ENCODE peak calls at places on chromosomes 16 and 17, in nine cellular contexts. M is GM12878, W is stomach, I is IMR-90, A is uterus, R is HepG2, V is breast epithelium, X is HCT116, S is GM12891. N is an unnamed sample.

GRCh38 chr16:12903325-12904040 is 2.1 kb downstream of the SHISA9 start:
- DNase-seq in M (no peak), X (no peak), I (no peak), V (no peak), A (no peak), S (no peak), R (no peak), W (no peak), N (no peak)

GRCh38 chr17:61904094-61904710 is 23.6 kb downstream of the INTS2 start:
- DNase-seq in R (no peak), W (no peak), M (peak; percentile 25), I (no peak), A (no peak), X (no peak), V (no peak), S (peak; percentile 16), N (peak; percentile 30)

GRCh38 chr17:7405413-7405881 is 1.6 kb upstream of the TMEM256 start:
- DNase-seq in R (no peak), A (no peak), W (no peak), S (no peak), V (no peak), I (no peak), X (no peak), M (no peak), N (no peak)

GRCh38 chr17:64615025-64615677 is 47.0 kb downstream of the SMURF2 start:
- DNase-seq in S (no peak), R (no peak), A (no peak), I (peak; percentile 80), V (no peak), W (no peak), M (no peak), X (no peak), N (no peak)

GRCh38 chr16:53829186-53829747 is 125.3 kb downstream of the FTO start:
- DNase-seq in R (no peak), I (peak; percentile 71), W (no peak), M (no peak), X (no peak), V (no peak), A (no peak), S (no peak), N (no peak)

GRCh38 chr17:30716461-30717289 is 107.8 kb downstream of the CRLF3 start:
- DNase-seq in V (no peak), X (no peak), M (no peak), S (no peak), W (no peak), I (peak; percentile 16), A (no peak), R (no peak), N (no peak)

GRCh38 chr16:16021988-16022682 is 72.7 kb downstream of the ABCC1 start:
- DNase-seq in S (no peak), V (peak; percentile 90), R (peak; percentile 88), A (peak; percentile 98), I (peak; percentile 97), W (peak; percentile 96), X (peak; percentile 81), M (no peak), N (peak; percentile 93)

GRCh38 chr17:80833952-80834895 is 157.4 kb upstream of the CHMP6 start:
- DNase-seq in I (peak; percentile 73), S (no peak), A (peak; percentile 76), M (no peak), X (no peak), W (no peak), V (peak; percentile 28), R (no peak), N (no peak)

GRCh38 chr17:63601439-63602371 is 1.0 kb downstream of the TACO1 start:
- DNase-seq in A (no peak), R (peak; percentile 79), W (no peak), V (no peak), S (no peak), M (no peak), X (no peak), I (peak; percentile 32), N (peak; percentile 56)

GRCh38 chr16:63096857-63097256 is 1060.6 kb upstream of the CDH8 start:
- DNase-seq in M (no peak), A (no peak), R (no peak), V (no peak), I (no peak), W (no peak), X (no peak), S (no peak), N (no peak)

GRCh38 chr17:82121660-82122629 is 23.9 kb upstream of the FASN start:
- DNase-seq in A (no peak), S (no peak), X (no peak), M (no peak), V (no peak), I (no peak), R (no peak), W (no peak), N (no peak)

GRCh38 chr17:77345260-77345910 is 204.6 kb downstream of the SEC14L1 start:
- DNase-seq in I (no peak), A (peak; percentile 16), R (no peak), S (no peak), V (no peak), W (peak; percentile 14), M (no peak), X (no peak), N (no peak)

GRCh38 chr17:38451030-38451839 is 23.0 kb downstream of the ARHGAP23 start:
- DNase-seq in I (peak; percentile 79), S (no peak), M (no peak), V (peak; percentile 69), W (no peak), R (peak; percentile 50), A (no peak), X (no peak), N (no peak)

GRCh38 chr17:31623990-31624389 is 232.5 kb downstream of the RAB11FIP4 start:
- DNase-seq in X (no peak), S (no peak), M (no peak), R (no peak), I (no peak), V (no peak), W (no peak), A (no peak), N (no peak)

GRCh38 chr17:20010886-20011402 is 1.8 kb downstream of the SPECC1 start:
- DNase-seq in X (no peak), I (no peak), S (no peak), W (no peak), V (no peak), A (no peak), M (no peak), R (no peak), N (no peak)

GRCh38 chr16:87043273-87044030 is 273.7 kb downstream of the C16orf95 start:
- DNase-seq in S (no peak), M (no peak), R (no peak), I (peak; percentile 64), V (no peak), A (no peak), X (no peak), W (no peak), N (no peak)

GRCh38 chr16:69448470-69449193 is 24.2 kb downstream of the CYB5B start:
- DNase-seq in R (no peak), A (no peak), S (no peak), X (no peak), V (no peak), I (peak; percentile 67), W (no peak), M (no peak), N (no peak)

DNA sequence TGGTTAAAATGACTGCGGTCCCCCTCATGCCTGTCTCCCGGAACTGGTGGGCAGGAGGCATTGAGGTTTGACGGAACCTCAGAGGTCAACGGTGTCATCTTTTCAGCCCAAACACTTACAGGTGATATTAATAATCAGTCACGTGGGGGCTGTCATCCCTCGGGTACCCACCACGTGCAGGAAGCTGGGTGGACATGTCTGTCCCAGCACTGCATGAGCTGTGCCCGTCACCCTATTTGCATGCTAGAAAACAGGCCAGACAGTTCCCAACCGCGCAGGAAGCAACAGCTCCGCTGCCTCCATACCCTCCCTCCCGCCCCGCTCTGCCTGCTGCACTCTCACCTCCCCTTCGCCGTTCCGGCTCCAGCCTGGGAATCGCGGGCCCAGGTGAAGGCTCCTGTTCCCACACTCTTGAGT is 1.4 kb downstream of the SYNGR3 start:
- DNase-seq in S (no peak), M (peak; percentile 71), A (no peak), X (no peak), V (no peak), W (peak; percentile 51), R (no peak), I (no peak), N (peak; percentile 79)
- TF ChIP-seq POLR2A in S (no peak), M (no peak), A (no peak), X (no peak), V (no peak), W (no peak), R (no peak), I (no peak), N (no peak)

DNA sequence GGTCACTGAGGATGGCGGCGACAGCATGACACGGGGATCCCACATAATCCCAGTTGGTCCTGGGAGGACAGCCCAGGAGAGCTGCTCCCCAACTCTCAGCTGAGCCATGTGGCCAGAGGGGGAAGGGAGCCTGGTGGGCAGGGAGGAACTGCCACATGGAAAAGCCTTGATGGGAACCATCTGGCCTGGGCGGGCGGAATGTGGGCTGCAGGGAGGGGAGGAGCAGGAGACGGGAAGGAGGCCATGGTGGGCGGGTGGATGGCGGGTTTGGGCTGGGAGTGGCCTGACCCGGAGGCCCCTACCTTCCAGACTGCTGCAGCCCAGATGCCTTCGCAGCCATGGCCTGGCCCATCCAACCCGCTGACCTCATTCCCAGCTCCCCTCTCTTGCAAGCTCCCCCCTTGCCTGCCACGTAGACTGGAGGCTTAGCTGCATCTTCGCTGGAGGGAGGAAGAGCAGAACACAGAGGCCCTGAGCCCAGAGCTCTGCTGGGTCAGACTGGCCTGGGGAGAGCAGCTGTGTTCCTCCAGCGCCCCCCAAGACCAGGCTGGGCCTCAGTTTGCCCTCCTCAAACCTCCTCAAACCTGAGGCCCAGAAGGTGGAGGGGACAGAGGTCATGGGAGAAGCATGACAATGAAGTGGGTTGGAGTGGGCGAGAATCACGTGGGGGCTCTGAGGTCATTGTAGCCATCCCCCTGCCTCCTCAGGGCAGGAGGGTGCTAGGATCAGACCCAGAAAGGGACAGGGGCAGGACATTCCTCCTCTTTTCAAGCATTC is 8.2 kb upstream of the COL1A1 start:
- DNase-seq in R (no peak), V (peak; percentile 72), M (no peak), I (peak; percentile 100), S (no peak), W (peak; percentile 57), X (no peak), A (peak; percentile 98), N (peak; percentile 84)
- TF ChIP-seq POLR2A in R (no peak), V (no peak), M (no peak), I (peak; percentile 87), S (no peak), W (no peak), X (no peak), A (peak; percentile 40), N (peak; percentile 52)

GRCh38 chr17:74691151-74691550 is 21.6 kb downstream of the CD300LF start:
- DNase-seq in V (no peak), A (no peak), M (no peak), X (no peak), R (no peak), W (no peak), I (no peak), S (no peak), N (no peak)
- TF ChIP-seq POLR2A in V (no peak), A (no peak), M (no peak), X (no peak), R (no peak), W (no peak), I (no peak), S (no peak), N (no peak)

DNA sequence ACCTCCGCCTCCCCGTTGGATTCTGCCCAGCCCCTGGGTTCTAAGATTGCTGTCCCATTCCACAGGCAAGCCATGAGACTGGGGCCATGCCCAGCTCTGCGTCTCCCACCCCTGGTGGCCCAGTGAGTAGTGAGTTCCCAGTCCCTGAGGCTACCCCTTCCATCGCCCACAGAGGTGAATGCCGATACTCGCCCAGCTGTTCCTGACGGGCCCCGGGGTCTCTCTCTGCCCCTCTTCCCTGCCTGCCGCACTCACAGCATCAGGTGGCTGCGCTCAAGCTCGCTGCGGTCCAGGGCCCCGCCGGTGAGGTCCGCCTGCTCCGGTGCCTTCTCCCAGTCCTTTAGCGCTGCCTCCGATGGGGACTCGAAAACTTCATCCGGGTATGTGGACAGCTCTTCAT is 8.7 kb downstream of the SNRNP25 start:
- DNase-seq in V (no peak), R (no peak), S (no peak), A (no peak), I (no peak), X (no peak), M (no peak), W (no peak), N (no peak)
- TF ChIP-seq POLR2A in V (no peak), R (no peak), S (no peak), A (no peak), I (no peak), X (no peak), M (no peak), W (no peak), N (no peak)